ENCODE peak calls at places on chromosomes 1 and 21, in ten cellular contexts. C is uterus, G is BJ, S is lower lobe of right lung, O is breast epithelium, R is PC-9, U is left ventricle myocardium inferior, E is Peyer's patch, L is coronary artery, X is AG09309. J is an unnamed sample.

GRCh38 chr1:75795703-75796193 is 934 bp upstream of the MSH4 start:
- DNase-seq in C (no peak), G (no peak), S (no peak), O (no peak), R (no peak), U (no peak), E (no peak), L (no peak), X (no peak), J (no peak)

GRCh38 chr1:36511804-36512798 is 29.4 kb upstream of the CSF3R start:
- DNase-seq in C (no peak), G (no peak), S (no peak), O (no peak), R (peak), U (no peak), E (no peak), L (peak), X (no peak), J (peak)

GRCh38 chr1:161274874-161275273 is 16.3 kb downstream of the PCP4L1 start:
- DNase-seq in C (no peak), G (no peak), S (no peak), O (no peak), R (no peak), U (no peak), E (no peak), L (no peak), X (no peak), J (no peak)

GRCh38 chr1:18256318-18257235 is 149.0 kb downstream of the IGSF21 start:
- DNase-seq in C (no peak), G (no peak), S (peak), O (no peak), R (peak), U (peak), E (no peak), L (no peak), X (no peak), J (peak)

GRCh38 chr1:161705537-161705936 is 1.5 kb upstream of the FCRLA start:
- DNase-seq in C (no peak), G (no peak), S (no peak), O (no peak), R (no peak), U (no peak), E (peak), L (no peak), X (no peak), J (no peak)

GRCh38 chr1:89757532-89757931 is 63.3 kb upstream of the LRRC8D start:
- DNase-seq in C (no peak), G (no peak), S (peak), O (no peak), R (no peak), U (peak), E (peak), L (no peak), X (no peak), J (peak)

GRCh38 chr1:164561461-164561860 is 2.5 kb downstream of the PBX1 start:
- DNase-seq in C (no peak), G (no peak), S (no peak), O (no peak), R (no peak), U (no peak), E (no peak), L (no peak), X (no peak), J (no peak)

GRCh38 chr21:33685613-33686197 is 43.4 kb downstream of the ITSN1 start:
- DNase-seq in C (no peak), G (peak), S (no peak), O (no peak), R (no peak), U (no peak), E (no peak), L (no peak), X (peak), J (peak)

GRCh38 chr1:45337630-45338320 is 2.2 kb upstream of the TOE1 start:
- DNase-seq in C (no peak), G (no peak), S (no peak), O (no peak), R (peak), U (no peak), E (no peak), L (no peak), X (no peak), J (no peak)

GRCh38 chr1:228197555-228198147 is 10.2 kb upstream of the OBSCN start:
- DNase-seq in C (no peak), G (no peak), S (no peak), O (no peak), R (no peak), U (no peak), E (no peak), L (no peak), X (no peak), J (no peak)

GRCh38 chr1:162349635-162350330 is 26.9 kb downstream of the SPATA46 start:
- DNase-seq in C (no peak), G (peak), S (no peak), O (no peak), R (peak), U (no peak), E (no peak), L (no peak), X (peak), J (peak)

GRCh38 chr1:32521165-32521564 is 18.1 kb upstream of the ZBTB8A start:
- DNase-seq in C (no peak), G (no peak), S (no peak), O (no peak), R (no peak), U (no peak), E (no peak), L (no peak), X (no peak), J (no peak)

GRCh38 chr1:116665001-116665400 is 2.5 kb downstream of the IGSF3 start:
- DNase-seq in C (no peak), G (no peak), S (no peak), O (no peak), R (no peak), U (no peak), E (no peak), L (no peak), X (no peak), J (no peak)

GRCh38 chr21:25307489-25307888 is 299.8 kb downstream of the MRPL39 start:
- DNase-seq in C (no peak), G (peak), S (no peak), O (no peak), R (no peak), U (no peak), E (no peak), L (no peak), X (no peak), J (no peak)

GRCh38 chr1:54359393-54360162 is 46.6 kb downstream of the SSBP3 start:
- DNase-seq in C (no peak), G (no peak), S (no peak), O (no peak), R (no peak), U (no peak), E (no peak), L (no peak), X (no peak), J (no peak)

GRCh38 chr1:213985181-213986019 is 2.4 kb upstream of the PROX1 start:
- DNase-seq in C (no peak), G (no peak), S (no peak), O (no peak), R (no peak), U (no peak), E (no peak), L (no peak), X (no peak), J (no peak)

GRCh38 chr21:46154955-46155513 is 345 bp downstream of the FTCD start:
- DNase-seq in C (peak), G (no peak), S (peak), O (no peak), R (no peak), U (no peak), E (no peak), L (peak), X (no peak), J (no peak)

GRCh38 chr1:172137703-172138102 is 282.8 kb upstream of the C1orf105 start:
- DNase-seq in C (no peak), G (no peak), S (no peak), O (no peak), R (no peak), U (no peak), E (no peak), L (no peak), X (no peak), J (no peak)

GRCh38 chr1:30919025-30919881 is 10.7 kb upstream of the SDC3 start:
- DNase-seq in C (no peak), G (no peak), S (no peak), O (no peak), R (no peak), U (no peak), E (no peak), L (peak), X (no peak), J (peak)

GRCh38 chr1:3034162-3034561 is 12.9 kb downstream of the ACTRT2 start:
- DNase-seq in C (no peak), G (no peak), S (no peak), O (no peak), R (no peak), U (no peak), E (no peak), L (no peak), X (no peak), J (no peak)

GRCh38 chr1:229114315-229114714 is 156.6 kb upstream of the RAB4A start:
- DNase-seq in C (peak), G (no peak), S (no peak), O (no peak), R (no peak), U (no peak), E (no peak), L (no peak), X (no peak), J (peak)

GRCh38 chr1:33429846-33430750 is 797 bp downstream of the PHC2 start:
- DNase-seq in C (peak), G (no peak), S (peak), O (no peak), R (no peak), U (peak), E (no peak), L (peak), X (no peak), J (peak)

GRCh38 chr1:68178821-68179490 is 53.4 kb downstream of the WLS start:
- DNase-seq in C (no peak), G (no peak), S (no peak), O (no peak), R (no peak), U (no peak), E (no peak), L (no peak), X (no peak), J (peak)

GRCh38 chr1:26225033-26225831 is 8.8 kb upstream of the CEP85 start:
- DNase-seq in C (peak), G (no peak), S (peak), O (peak), R (no peak), U (peak), E (peak), L (peak), X (no peak), J (peak)

GRCh38 chr1:186476306-186477040 is 15.6 kb upstream of the PDC start:
- DNase-seq in C (no peak), G (no peak), S (no peak), O (no peak), R (no peak), U (no peak), E (no peak), L (no peak), X (no peak), J (peak)

GRCh38 chr1:117106478-117106877 is 15.1 kb downstream of the TRIM45 start:
- DNase-seq in C (no peak), G (no peak), S (no peak), O (no peak), R (no peak), U (no peak), E (no peak), L (no peak), X (no peak), J (peak)

GRCh38 chr1:64519921-64520320 is 50.0 kb downstream of the CACHD1 start:
- DNase-seq in C (no peak), G (no peak), S (no peak), O (no peak), R (no peak), U (no peak), E (no peak), L (no peak), X (no peak), J (peak)

GRCh38 chr1:98487620-98488019 is 173.9 kb upstream of the SNX7 start:
- DNase-seq in C (no peak), G (no peak), S (no peak), O (no peak), R (no peak), U (no peak), E (no peak), L (no peak), X (no peak), J (no peak)

GRCh38 chr1:18530567-18531502 is 50.1 kb downstream of the KLHDC7A start:
- DNase-seq in C (no peak), G (no peak), S (no peak), O (no peak), R (no peak), U (no peak), E (no peak), L (peak), X (no peak), J (no peak)

GRCh38 chr1:195958131-195958530 is 650.1 kb downstream of the KCNT2 start:
- DNase-seq in C (no peak), G (no peak), S (no peak), O (no peak), R (no peak), U (no peak), E (no peak), L (no peak), X (no peak), J (no peak)

GRCh38 chr1:116115476-116115875 is 4.3 kb downstream of the MAB21L3 start:
- DNase-seq in C (no peak), G (peak), S (no peak), O (no peak), R (peak), U (no peak), E (no peak), L (no peak), X (peak), J (peak)

GRCh38 chr1:17045623-17046022 is 8.2 kb downstream of the SDHB start:
- DNase-seq in C (no peak), G (no peak), S (no peak), O (no peak), R (no peak), U (no peak), E (no peak), L (no peak), X (no peak), J (peak)

GRCh38 chr1:85198864-85199263 is 2.0 kb downstream of the SYDE2 start:
- DNase-seq in C (no peak), G (no peak), S (no peak), O (no peak), R (no peak), U (no peak), E (no peak), L (no peak), X (no peak), J (no peak)

GRCh38 chr1:118986839-118987430 is 1.2 kb downstream of the TBX15 start:
- DNase-seq in C (no peak), G (no peak), S (no peak), O (no peak), R (no peak), U (no peak), E (no peak), L (no peak), X (no peak), J (peak)

GRCh38 chr1:192524223-192524622 is 51.4 kb upstream of the RGS1 start:
- DNase-seq in C (no peak), G (no peak), S (no peak), O (no peak), R (no peak), U (no peak), E (no peak), L (no peak), X (no peak), J (no peak)

GRCh38 chr1:43348809-43349593 is 9.8 kb upstream of the CDC20 start:
- DNase-seq in C (peak), G (no peak), S (peak), O (peak), R (peak), U (peak), E (peak), L (peak), X (no peak), J (peak)

GRCh38 chr1:191371626-191372025 is 786.6 kb upstream of the RGS18 start:
- DNase-seq in C (no peak), G (no peak), S (no peak), O (no peak), R (no peak), U (no peak), E (no peak), L (no peak), X (no peak), J (peak)
- H3K4me3 ChIP-seq in C (no peak), G (no peak), S (no peak), O (no peak), R (no peak), U (no peak), E (no peak), L (no peak), X (no peak), J (no peak)

DNA sequence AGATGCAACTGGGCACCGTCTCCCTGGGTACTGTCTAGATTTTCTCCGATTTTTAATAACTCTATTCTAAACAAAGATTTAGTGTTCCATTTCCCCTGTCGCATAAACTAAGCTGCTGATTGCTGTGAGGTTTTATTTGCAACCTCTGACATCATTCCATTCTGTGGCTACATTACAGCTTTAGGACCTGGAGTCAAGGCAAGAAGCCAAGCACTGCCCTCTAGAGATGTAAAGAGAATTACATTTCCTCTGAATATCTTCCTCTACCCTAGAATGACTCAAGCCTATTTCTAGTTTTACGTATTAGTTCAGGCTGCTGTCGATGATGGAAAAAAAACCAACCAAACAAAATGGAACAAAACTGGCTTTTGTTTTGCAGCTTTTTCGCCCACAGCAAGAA is 130.2 kb upstream of the MAP1LC3C start:
- DNase-seq in C (no peak), G (no peak), S (no peak), O (no peak), R (no peak), U (no peak), E (no peak), L (no peak), X (no peak), J (no peak)
- TF ChIP-seq CTCF in C (no peak), G (no peak), S (no peak), O (no peak), R (peak), U (no peak), E (no peak), L (no peak), X (no peak), J (no peak)

DNA sequence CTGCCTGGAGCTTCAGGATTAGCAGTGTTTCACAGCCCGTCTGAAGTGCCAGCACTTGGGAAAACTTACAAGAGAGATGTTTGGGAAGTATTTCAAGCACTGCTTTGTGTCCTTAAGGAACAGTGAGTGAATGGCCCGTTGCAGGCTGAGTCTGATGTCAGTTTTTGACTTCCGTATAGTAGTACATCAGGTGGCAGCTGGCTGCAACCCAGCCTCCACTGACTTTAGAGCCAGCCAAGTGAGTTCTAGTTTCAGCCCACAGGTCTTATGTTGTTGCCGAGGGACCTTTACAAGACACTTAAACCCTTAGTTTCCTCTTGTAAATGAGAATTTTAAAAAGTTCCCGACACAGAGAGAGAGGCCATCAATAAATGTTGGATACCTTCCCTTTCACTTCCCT is 35.0 kb downstream of the UCK2 start:
- DNase-seq in C (no peak), G (no peak), S (no peak), O (peak), R (no peak), U (no peak), E (no peak), L (no peak), X (no peak), J (no peak)
- H3K4me3 ChIP-seq in C (no peak), G (no peak), S (no peak), O (no peak), R (no peak), U (no peak), E (no peak), L (no peak), X (no peak), J (no peak)

GRCh38 chr1:94819945-94820746 is at the start of gene SLC44A3:
- DNase-seq in C (no peak), G (no peak), S (peak), O (peak), R (peak), U (peak), E (no peak), L (no peak), X (no peak), J (peak)
- TF ChIP-seq CTCF in C (peak), G (peak), S (peak), O (no peak), R (no peak), U (peak), E (peak), L (peak), X (peak), J (peak)

GRCh38 chr1:23370744-23371710 is 1.4 kb upstream of the ZNF436 start:
- DNase-seq in C (no peak), G (no peak), S (no peak), O (no peak), R (peak), U (no peak), E (no peak), L (no peak), X (no peak), J (peak)
- H3K4me3 ChIP-seq in C (no peak), G (peak), S (peak), O (no peak), R (peak), U (peak), E (no peak), L (peak), X (no peak), J (peak)

GRCh38 chr1:92961131-92961895 is at the start of gene DIPK1A:
- DNase-seq in C (peak), G (no peak), S (peak), O (peak), R (peak), U (peak), E (peak), L (peak), X (no peak), J (peak)
- TF ChIP-seq CTCF in C (no peak), G (no peak), S (peak), O (no peak), R (no peak), U (peak), E (no peak), L (no peak), X (peak), J (no peak)

J was measured in choroid plexus epithelial cell.